ENCODE peak calls at places on chromosomes 11 and 22, in eight cellular contexts. K is pancreas; A is H9; D is cardiac muscle cell; P is CD4-positive, alpha-beta T cell; Z is GM12878; S is PC-3; J is heart left ventricle. L is an unnamed sample.

GRCh38 chr11:114159320-114159719 is 99.8 kb downstream of the ZBTB16 start:
- DNase-seq in Z (no peak), A (no peak), S (peak), P (no peak), K (no peak), D (no peak), J (no peak), L (no peak)

GRCh38 chr11:94731921-94732601 is 36.1 kb upstream of the AMOTL1 start:
- DNase-seq in Z (no peak), J (peak), S (peak), K (no peak), P (no peak), A (no peak), D (peak), L (peak)

GRCh38 chr11:74546752-74547151 is 45.6 kb upstream of the POLD3 start:
- DNase-seq in J (no peak), D (no peak), A (no peak), P (no peak), S (peak), Z (no peak), K (no peak), L (peak)

GRCh38 chr22:38867124-38867455 is 4.9 kb downstream of the CBX6 start:
- DNase-seq in P (no peak), K (no peak), J (no peak), Z (no peak), D (no peak), S (no peak), A (peak), L (no peak)

GRCh38 chr22:36465232-36466021 is 16.0 kb downstream of the TXN2 start:
- DNase-seq in A (no peak), S (peak), P (no peak), D (peak), J (peak), K (peak), Z (no peak), L (peak)

GRCh38 chr11:85431319-85431718 is 195.8 kb downstream of the DLG2 start:
- DNase-seq in A (no peak), S (no peak), P (no peak), K (no peak), D (no peak), Z (no peak), J (no peak), L (no peak)

GRCh38 chr11:122633219-122633829 is 22.2 kb upstream of the UBASH3B start:
- DNase-seq in S (peak), J (no peak), K (no peak), D (peak), Z (no peak), P (no peak), A (peak), L (peak)

GRCh38 chr11:117443269-117444186 is 115.9 kb downstream of the CEP164 start:
- DNase-seq in D (peak), S (peak), P (no peak), K (peak), A (peak), Z (no peak), J (peak), L (no peak)

GRCh38 chr11:60836866-60837510 is 4.9 kb upstream of the CCDC86 start:
- DNase-seq in Z (no peak), J (no peak), P (no peak), S (no peak), A (no peak), D (no peak), K (no peak), L (no peak)

GRCh38 chr11:57493507-57494503 is 21.7 kb downstream of the SLC43A1 start:
- DNase-seq in A (peak), Z (no peak), D (peak), S (peak), K (peak), J (peak), P (peak), L (peak)

GRCh38 chr11:44011797-44012196 is 36.0 kb upstream of the ACCSL start:
- DNase-seq in K (no peak), A (no peak), D (no peak), S (peak), Z (no peak), P (no peak), J (peak), L (no peak)

GRCh38 chr22:36055376-36056310 is 27.0 kb upstream of the RBFOX2 start:
- DNase-seq in J (peak), K (no peak), P (no peak), S (no peak), A (no peak), D (no peak), Z (no peak), L (no peak)

GRCh38 chr22:37222440-37222971 is 10.2 kb upstream of the SSTR3 start:
- DNase-seq in K (no peak), P (peak), J (no peak), D (no peak), Z (no peak), A (no peak), S (no peak), L (no peak)

GRCh38 chr11:112270551-112271180 is 10.0 kb upstream of the PLET1 start:
- DNase-seq in D (no peak), Z (no peak), K (no peak), A (peak), S (no peak), J (no peak), P (no peak), L (peak)

GRCh38 chr11:130904380-130904779 is 11.9 kb downstream of the SNX19 start:
- DNase-seq in A (no peak), P (no peak), D (peak), S (peak), J (no peak), K (no peak), Z (no peak), L (no peak)
- TF ChIP-seq CTCF in A (peak), P (no peak), D (peak), S (peak), J (peak), K (no peak), Z (peak), L (peak)

GRCh38 chr11:72807021-72807693 is 7.1 kb upstream of the ATG16L2 start:
- DNase-seq in J (no peak), D (peak), A (no peak), S (peak), K (no peak), Z (no peak), P (no peak), L (peak)
- H3K27ac ChIP-seq in J (no peak), D (peak), A (no peak), S (peak), K (peak), Z (no peak), P (no peak), L (peak)

GRCh38 chr11:27720277-27720830 is 20.1 kb upstream of the BDNF start:
- DNase-seq in K (no peak), A (peak), P (no peak), S (peak), Z (no peak), D (peak), J (peak), L (no peak)
- TF ChIP-seq CTCF in K (no peak), A (peak), P (no peak), S (no peak), Z (no peak), D (peak), J (no peak), L (no peak)

DNA sequence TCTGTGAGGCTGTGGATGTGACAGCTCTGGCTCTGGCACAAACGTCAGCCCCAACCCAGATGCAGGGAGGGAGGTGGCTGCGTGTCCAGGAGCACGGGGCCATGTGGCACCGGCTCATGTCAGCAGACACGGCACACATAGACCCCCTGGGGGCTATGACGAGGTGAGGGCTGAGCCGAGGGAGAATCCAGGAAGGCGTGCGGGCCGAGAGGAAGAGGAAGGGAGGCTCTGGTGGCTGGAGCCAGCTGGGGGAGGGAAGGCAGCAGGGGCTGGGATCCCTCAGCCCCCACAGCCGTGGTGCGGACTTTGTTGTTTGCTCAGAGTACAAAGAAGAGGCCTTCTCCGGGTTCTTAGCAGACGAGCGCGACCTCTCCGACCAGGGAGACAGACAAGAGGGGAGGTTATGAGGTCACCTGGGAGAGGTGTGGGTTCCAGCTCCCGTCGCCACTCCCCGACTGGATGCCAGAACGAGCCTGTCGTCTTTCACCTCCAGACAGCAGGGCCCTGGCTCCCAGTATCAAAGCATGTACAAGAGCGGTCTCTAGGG is 46.1 kb downstream of the CDKN1C start:
- DNase-seq in S (no peak), J (peak), P (no peak), K (no peak), D (no peak), Z (no peak), A (no peak), L (no peak)
- H3K27ac ChIP-seq in S (no peak), J (peak), P (no peak), K (no peak), D (no peak), Z (no peak), A (no peak), L (no peak)

DNA sequence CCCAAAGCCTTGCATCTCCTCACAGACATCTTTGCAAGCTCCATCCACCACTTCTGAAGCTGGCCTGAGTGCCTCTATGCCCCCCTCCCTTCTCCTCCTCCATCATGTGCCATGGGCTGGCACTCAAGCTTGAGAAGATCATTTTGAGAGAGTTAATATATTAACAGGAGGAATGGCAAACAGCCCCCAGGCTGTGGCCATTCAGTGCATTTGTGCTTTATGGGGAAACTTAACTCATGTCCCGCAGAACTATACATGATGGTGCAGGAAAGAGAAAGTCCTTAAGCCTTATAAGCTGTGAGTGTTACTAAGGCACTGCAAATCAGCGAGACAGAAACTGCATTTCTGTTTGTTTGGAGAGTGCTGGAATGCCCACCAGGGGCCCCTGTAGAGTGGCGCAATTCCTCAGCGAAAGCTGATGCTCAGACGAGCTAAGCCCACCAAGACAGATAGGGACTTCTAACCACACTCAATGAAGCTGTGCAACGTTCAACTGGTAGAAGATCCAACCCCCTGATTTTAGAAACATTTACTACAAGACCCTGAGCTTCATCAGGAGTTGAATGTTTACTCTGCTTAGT is 26.8 kb upstream of the PHLDA2 start:
- DNase-seq in A (no peak), P (no peak), K (no peak), S (no peak), J (no peak), D (no peak), Z (no peak), L (no peak)
- TF ChIP-seq CTCF in A (peak), P (no peak), K (no peak), S (peak), J (no peak), D (no peak), Z (no peak), L (no peak)

GRCh38 chr22:19903513-19903912 is 38.1 kb upstream of the COMT start:
- DNase-seq in P (no peak), K (no peak), S (no peak), J (no peak), A (no peak), Z (no peak), D (no peak), L (no peak)

GRCh38 chr22:19903031-19903430 is 38.5 kb upstream of the COMT start:
- DNase-seq in A (peak), D (no peak), J (no peak), P (no peak), Z (no peak), S (no peak), K (no peak), L (no peak)

GRCh38 chr22:19902245-19902699 is 39.3 kb upstream of the COMT start:
- DNase-seq in D (no peak), K (no peak), J (no peak), Z (no peak), S (no peak), A (peak), P (no peak), L (no peak)

GRCh38 chr22:19900707-19901436 is 40.7 kb upstream of the COMT start:
- DNase-seq in K (no peak), S (no peak), A (no peak), J (no peak), P (no peak), D (no peak), Z (no peak), L (no peak)

GRCh38 chr22:19901577-19902244 is 39.9 kb upstream of the COMT start:
- DNase-seq in D (no peak), A (no peak), Z (no peak), P (no peak), S (no peak), K (no peak), J (no peak), L (no peak)
- H3K27ac ChIP-seq in D (no peak), A (no peak), Z (no peak), P (no peak), S (no peak), K (no peak), J (no peak), L (no peak)

GRCh38 chr11:64356498-64357411 is 2.2 kb upstream of the RPS6KA4 start:
- DNase-seq in P (no peak), A (peak), K (peak), Z (no peak), S (peak), D (peak), J (no peak), L (peak)
- TF ChIP-seq CTCF in P (no peak), A (peak), K (no peak), Z (peak), S (peak), D (peak), J (peak), L (peak)

DNA sequence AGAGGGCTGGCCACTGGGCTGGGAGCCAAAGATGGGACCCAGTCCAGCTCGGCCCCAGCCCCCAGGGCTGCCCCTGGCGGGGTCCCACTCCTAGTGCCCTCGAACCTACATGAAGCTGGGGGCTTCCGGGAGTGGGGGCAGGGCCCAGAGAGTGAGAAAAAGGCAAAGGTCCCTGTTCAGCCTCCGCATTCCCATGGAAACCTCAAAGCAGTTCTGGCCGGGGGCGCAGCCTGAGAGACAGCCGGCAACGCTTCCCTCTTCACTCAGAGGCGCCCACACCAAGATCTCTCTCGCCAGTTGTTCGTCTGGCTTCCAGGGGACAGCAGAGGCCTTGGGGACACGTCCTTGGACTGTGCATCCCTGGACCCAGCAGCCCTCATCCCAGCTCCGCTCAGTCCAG is 22.3 kb upstream of the ARHGAP8 start:
- DNase-seq in K (no peak), J (no peak), P (no peak), Z (no peak), S (no peak), D (no peak), A (no peak), L (no peak)
- H3K27ac ChIP-seq in K (no peak), J (peak), P (no peak), Z (no peak), S (no peak), D (no peak), A (no peak), L (no peak)

GRCh38 chr11:68385128-68385527 is 72.7 kb downstream of the LRP5 start:
- DNase-seq in J (no peak), D (no peak), A (no peak), P (no peak), K (no peak), Z (no peak), S (no peak), L (no peak)

GRCh38 chr11:68390315-68390714 is 70.2 kb upstream of the PPP6R3 start:
- DNase-seq in P (no peak), S (no peak), A (no peak), D (no peak), J (no peak), Z (no peak), K (no peak), L (no peak)

GRCh38 chr11:68386331-68386978 is 74.1 kb downstream of the LRP5 start:
- DNase-seq in J (no peak), P (no peak), Z (no peak), S (peak), D (no peak), A (no peak), K (no peak), L (no peak)

GRCh38 chr11:68387840-68388239 is 72.7 kb upstream of the PPP6R3 start:
- DNase-seq in D (no peak), P (no peak), J (no peak), A (no peak), K (no peak), S (no peak), Z (no peak), L (no peak)

GRCh38 chr11:68388595-68389198 is 71.9 kb upstream of the PPP6R3 start:
- DNase-seq in J (no peak), P (no peak), D (no peak), K (no peak), A (no peak), S (no peak), Z (no peak), L (no peak)
- TF ChIP-seq CTCF in J (no peak), P (no peak), D (no peak), K (no peak), A (no peak), S (peak), Z (no peak), L (no peak)

L was measured in PC-9.